ENCODE peak calls at places on chromosomes 3 and 15, in seven cellular contexts. One of them, this sample, is unnamed.

GRCh38 chr3:69012836-69013255 is 638 bp downstream of the EOGT start:
- DNase-seq in tibial artery: peak
- DNase-seq in CD8-positive, alpha-beta T cell: no peak
- DNase-seq in activated CD4-positive, alpha-beta T cell treated with anti-CD3 and anti-CD28 coated beads for 48 hours: peak
- DNase-seq in OCI-LY7: peak
- DNase-seq in Right ventricle myocardium superior: peak
- DNase-seq in tibial nerve: peak
- DNase-seq in this sample: peak

GRCh38 chr3:10982782-10983181 is 9.8 kb upstream of the SLC6A1 start:
- DNase-seq in tibial artery: no peak
- DNase-seq in CD8-positive, alpha-beta T cell: no peak
- DNase-seq in activated CD4-positive, alpha-beta T cell treated with anti-CD3 and anti-CD28 coated beads for 48 hours: no peak
- DNase-seq in OCI-LY7: no peak
- DNase-seq in Right ventricle myocardium superior: no peak
- DNase-seq in tibial nerve: no peak
- DNase-seq in this sample: no peak

GRCh38 chr3:152724270-152724669 is 110.7 kb upstream of the P2RY1 start:
- DNase-seq in tibial artery: no peak
- DNase-seq in CD8-positive, alpha-beta T cell: no peak
- DNase-seq in activated CD4-positive, alpha-beta T cell treated with anti-CD3 and anti-CD28 coated beads for 48 hours: no peak
- DNase-seq in OCI-LY7: no peak
- DNase-seq in Right ventricle myocardium superior: no peak
- DNase-seq in tibial nerve: no peak
- DNase-seq in this sample: no peak

GRCh38 chr3:94009612-94010011 is 18.8 kb downstream of the STX19 start:
- DNase-seq in tibial artery: no peak
- DNase-seq in CD8-positive, alpha-beta T cell: no peak
- DNase-seq in activated CD4-positive, alpha-beta T cell treated with anti-CD3 and anti-CD28 coated beads for 48 hours: no peak
- DNase-seq in OCI-LY7: no peak
- DNase-seq in Right ventricle myocardium superior: no peak
- DNase-seq in tibial nerve: no peak
- DNase-seq in this sample: no peak

GRCh38 chr3:55538158-55538557 is 51.1 kb upstream of the WNT5A start:
- DNase-seq in tibial artery: no peak
- DNase-seq in CD8-positive, alpha-beta T cell: no peak
- DNase-seq in activated CD4-positive, alpha-beta T cell treated with anti-CD3 and anti-CD28 coated beads for 48 hours: no peak
- DNase-seq in OCI-LY7: no peak
- DNase-seq in Right ventricle myocardium superior: no peak
- DNase-seq in tibial nerve: no peak
- DNase-seq in this sample: no peak

GRCh38 chr3:111882799-111883198 is 23.7 kb downstream of the PHLDB2 start:
- DNase-seq in tibial artery: no peak
- DNase-seq in CD8-positive, alpha-beta T cell: no peak
- DNase-seq in activated CD4-positive, alpha-beta T cell treated with anti-CD3 and anti-CD28 coated beads for 48 hours: no peak
- DNase-seq in OCI-LY7: no peak
- DNase-seq in Right ventricle myocardium superior: no peak
- DNase-seq in tibial nerve: no peak
- DNase-seq in this sample: no peak

GRCh38 chr15:90552162-90552928 is 22.6 kb downstream of the CRTC3 start:
- DNase-seq in tibial artery: no peak
- DNase-seq in CD8-positive, alpha-beta T cell: no peak
- DNase-seq in activated CD4-positive, alpha-beta T cell treated with anti-CD3 and anti-CD28 coated beads for 48 hours: no peak
- DNase-seq in OCI-LY7: no peak
- DNase-seq in Right ventricle myocardium superior: no peak
- DNase-seq in tibial nerve: no peak
- DNase-seq in this sample: no peak

GRCh38 chr3:153289334-153289808 is 127.3 kb downstream of the RAP2B start:
- DNase-seq in tibial artery: no peak
- DNase-seq in CD8-positive, alpha-beta T cell: no peak
- DNase-seq in activated CD4-positive, alpha-beta T cell treated with anti-CD3 and anti-CD28 coated beads for 48 hours: no peak
- DNase-seq in OCI-LY7: no peak
- DNase-seq in Right ventricle myocardium superior: no peak
- DNase-seq in tibial nerve: no peak
- DNase-seq in this sample: no peak

GRCh38 chr3:147616998-147617619 is 207.9 kb downstream of the ZIC1 start:
- DNase-seq in tibial artery: no peak
- DNase-seq in CD8-positive, alpha-beta T cell: no peak
- DNase-seq in activated CD4-positive, alpha-beta T cell treated with anti-CD3 and anti-CD28 coated beads for 48 hours: no peak
- DNase-seq in OCI-LY7: peak
- DNase-seq in Right ventricle myocardium superior: no peak
- DNase-seq in tibial nerve: no peak
- DNase-seq in this sample: no peak

GRCh38 chr3:40877651-40878463 is 321.4 kb upstream of the CTNNB1 start:
- DNase-seq in tibial artery: peak
- DNase-seq in CD8-positive, alpha-beta T cell: no peak
- DNase-seq in activated CD4-positive, alpha-beta T cell treated with anti-CD3 and anti-CD28 coated beads for 48 hours: no peak
- DNase-seq in OCI-LY7: no peak
- DNase-seq in Right ventricle myocardium superior: peak
- DNase-seq in tibial nerve: peak
- DNase-seq in this sample: peak

GRCh38 chr15:68612979-68613740 is 34.4 kb downstream of the CORO2B start:
- DNase-seq in tibial artery: no peak
- DNase-seq in CD8-positive, alpha-beta T cell: no peak
- DNase-seq in activated CD4-positive, alpha-beta T cell treated with anti-CD3 and anti-CD28 coated beads for 48 hours: no peak
- DNase-seq in OCI-LY7: peak
- DNase-seq in Right ventricle myocardium superior: no peak
- DNase-seq in tibial nerve: no peak
- DNase-seq in this sample: no peak

GRCh38 chr3:178455264-178455663 is 81.0 kb upstream of the KCNMB2 start:
- DNase-seq in tibial artery: no peak
- DNase-seq in CD8-positive, alpha-beta T cell: no peak
- DNase-seq in activated CD4-positive, alpha-beta T cell treated with anti-CD3 and anti-CD28 coated beads for 48 hours: no peak
- DNase-seq in OCI-LY7: no peak
- DNase-seq in Right ventricle myocardium superior: no peak
- DNase-seq in tibial nerve: no peak
- DNase-seq in this sample: no peak

GRCh38 chr3:161914703-161915102 is 418.1 kb downstream of the OTOL1 start:
- DNase-seq in tibial artery: no peak
- DNase-seq in CD8-positive, alpha-beta T cell: no peak
- DNase-seq in activated CD4-positive, alpha-beta T cell treated with anti-CD3 and anti-CD28 coated beads for 48 hours: no peak
- DNase-seq in OCI-LY7: no peak
- DNase-seq in Right ventricle myocardium superior: peak
- DNase-seq in tibial nerve: peak
- DNase-seq in this sample: no peak

GRCh38 chr3:69838217-69838616 is 99.0 kb downstream of the MITF start:
- DNase-seq in tibial artery: no peak
- DNase-seq in CD8-positive, alpha-beta T cell: no peak
- DNase-seq in activated CD4-positive, alpha-beta T cell treated with anti-CD3 and anti-CD28 coated beads for 48 hours: no peak
- DNase-seq in OCI-LY7: no peak
- DNase-seq in Right ventricle myocardium superior: no peak
- DNase-seq in tibial nerve: no peak
- DNase-seq in this sample: no peak

GRCh38 chr3:84946240-84946639 is 12.5 kb upstream of the CADM2 start:
- DNase-seq in tibial artery: no peak
- DNase-seq in CD8-positive, alpha-beta T cell: no peak
- DNase-seq in activated CD4-positive, alpha-beta T cell treated with anti-CD3 and anti-CD28 coated beads for 48 hours: no peak
- DNase-seq in OCI-LY7: no peak
- DNase-seq in Right ventricle myocardium superior: no peak
- DNase-seq in tibial nerve: no peak
- DNase-seq in this sample: no peak

GRCh38 chr3:171129827-171130226 is 103.3 kb upstream of the SLC2A2 start:
- DNase-seq in tibial artery: no peak
- DNase-seq in CD8-positive, alpha-beta T cell: no peak
- DNase-seq in activated CD4-positive, alpha-beta T cell treated with anti-CD3 and anti-CD28 coated beads for 48 hours: no peak
- DNase-seq in OCI-LY7: no peak
- DNase-seq in Right ventricle myocardium superior: no peak
- DNase-seq in tibial nerve: no peak
- DNase-seq in this sample: no peak

GRCh38 chr3:128547368-128547987 is 54.5 kb upstream of the GATA2 start:
- DNase-seq in tibial artery: no peak
- DNase-seq in CD8-positive, alpha-beta T cell: no peak
- DNase-seq in activated CD4-positive, alpha-beta T cell treated with anti-CD3 and anti-CD28 coated beads for 48 hours: no peak
- DNase-seq in OCI-LY7: no peak
- DNase-seq in Right ventricle myocardium superior: no peak
- DNase-seq in tibial nerve: no peak
- DNase-seq in this sample: no peak

GRCh38 chr15:75420698-75421097 is 30.8 kb downstream of the SIN3A start:
- DNase-seq in tibial artery: no peak
- DNase-seq in CD8-positive, alpha-beta T cell: no peak
- DNase-seq in activated CD4-positive, alpha-beta T cell treated with anti-CD3 and anti-CD28 coated beads for 48 hours: no peak
- DNase-seq in OCI-LY7: no peak
- DNase-seq in Right ventricle myocardium superior: no peak
- DNase-seq in tibial nerve: no peak
- DNase-seq in this sample: no peak

GRCh38 chr3:28745436-28745835 is 396.8 kb upstream of the AZI2 start:
- DNase-seq in tibial artery: no peak
- DNase-seq in CD8-positive, alpha-beta T cell: no peak
- DNase-seq in activated CD4-positive, alpha-beta T cell treated with anti-CD3 and anti-CD28 coated beads for 48 hours: no peak
- DNase-seq in OCI-LY7: no peak
- DNase-seq in Right ventricle myocardium superior: no peak
- DNase-seq in tibial nerve: no peak
- DNase-seq in this sample: no peak

GRCh38 chr3:149992416-149993058 is 21.8 kb upstream of the PFN2 start:
- DNase-seq in tibial artery: no peak
- DNase-seq in CD8-positive, alpha-beta T cell: no peak
- DNase-seq in activated CD4-positive, alpha-beta T cell treated with anti-CD3 and anti-CD28 coated beads for 48 hours: no peak
- DNase-seq in OCI-LY7: no peak
- DNase-seq in Right ventricle myocardium superior: no peak
- DNase-seq in tibial nerve: no peak
- DNase-seq in this sample: no peak

GRCh38 chr3:9899289-9899791 is 3.3 kb upstream of the IL17RE start:
- DNase-seq in tibial artery: no peak
- DNase-seq in CD8-positive, alpha-beta T cell: no peak
- DNase-seq in activated CD4-positive, alpha-beta T cell treated with anti-CD3 and anti-CD28 coated beads for 48 hours: no peak
- DNase-seq in OCI-LY7: no peak
- DNase-seq in Right ventricle myocardium superior: no peak
- DNase-seq in tibial nerve: no peak
- DNase-seq in this sample: no peak

GRCh38 chr3:190562866-190563525 is 49.1 kb downstream of the IL1RAP start:
- DNase-seq in tibial artery: no peak
- DNase-seq in CD8-positive, alpha-beta T cell: no peak
- DNase-seq in activated CD4-positive, alpha-beta T cell treated with anti-CD3 and anti-CD28 coated beads for 48 hours: no peak
- DNase-seq in OCI-LY7: no peak
- DNase-seq in Right ventricle myocardium superior: no peak
- DNase-seq in tibial nerve: no peak
- DNase-seq in this sample: no peak

GRCh38 chr3:107235193-107235922 is 141.9 kb upstream of the CCDC54 start:
- DNase-seq in tibial artery: no peak
- DNase-seq in CD8-positive, alpha-beta T cell: no peak
- DNase-seq in activated CD4-positive, alpha-beta T cell treated with anti-CD3 and anti-CD28 coated beads for 48 hours: no peak
- DNase-seq in OCI-LY7: no peak
- DNase-seq in Right ventricle myocardium superior: peak
- DNase-seq in tibial nerve: no peak
- DNase-seq in this sample: no peak

GRCh38 chr3:38004415-38005075 is 14.0 kb downstream of the VILL start:
- DNase-seq in tibial artery: peak
- DNase-seq in CD8-positive, alpha-beta T cell: peak
- DNase-seq in activated CD4-positive, alpha-beta T cell treated with anti-CD3 and anti-CD28 coated beads for 48 hours: peak
- DNase-seq in OCI-LY7: peak
- DNase-seq in Right ventricle myocardium superior: peak
- DNase-seq in tibial nerve: peak
- DNase-seq in this sample: no peak

GRCh38 chr15:42056934-42057743 is 36.3 kb upstream of the PLA2G4E start:
- DNase-seq in tibial artery: peak
- DNase-seq in CD8-positive, alpha-beta T cell: peak
- DNase-seq in activated CD4-positive, alpha-beta T cell treated with anti-CD3 and anti-CD28 coated beads for 48 hours: peak
- DNase-seq in OCI-LY7: peak
- DNase-seq in Right ventricle myocardium superior: peak
- DNase-seq in tibial nerve: peak
- DNase-seq in this sample: no peak

GRCh38 chr15:62739507-62739906 is 303.0 kb upstream of the TPM1 start:
- DNase-seq in tibial artery: no peak
- DNase-seq in CD8-positive, alpha-beta T cell: no peak
- DNase-seq in activated CD4-positive, alpha-beta T cell treated with anti-CD3 and anti-CD28 coated beads for 48 hours: no peak
- DNase-seq in OCI-LY7: no peak
- DNase-seq in Right ventricle myocardium superior: no peak
- DNase-seq in tibial nerve: no peak
- DNase-seq in this sample: no peak

GRCh38 chr15:101570238-101570637 is 80.7 kb upstream of the PCSK6 start:
- DNase-seq in tibial artery: no peak
- DNase-seq in CD8-positive, alpha-beta T cell: no peak
- DNase-seq in activated CD4-positive, alpha-beta T cell treated with anti-CD3 and anti-CD28 coated beads for 48 hours: no peak
- DNase-seq in OCI-LY7: no peak
- DNase-seq in Right ventricle myocardium superior: no peak
- DNase-seq in tibial nerve: no peak
- DNase-seq in this sample: no peak

GRCh38 chr3:173109143-173109542 is 31.9 kb downstream of the SPATA16 start:
- DNase-seq in tibial artery: no peak
- DNase-seq in CD8-positive, alpha-beta T cell: no peak
- DNase-seq in activated CD4-positive, alpha-beta T cell treated with anti-CD3 and anti-CD28 coated beads for 48 hours: no peak
- DNase-seq in OCI-LY7: no peak
- DNase-seq in Right ventricle myocardium superior: no peak
- DNase-seq in tibial nerve: no peak
- DNase-seq in this sample: no peak